ENCODE peak calls at places on chromosomes 13 and 19, in four cellular contexts. U is mucosa of descending colon, C is neural progenitor cell, O is fibroblast of lung. F is an unnamed sample.

GRCh38 chr13:82298110-82298509 is 1584.2 kb downstream of the SLITRK1 start:
- DNase-seq in U (no peak), C (no peak), O (no peak), F (no peak)

GRCh38 chr19:23071087-23071511 is 45.7 kb upstream of the ZNF730 start:
- DNase-seq in U (no peak), C (no peak), O (peak), F (no peak)

GRCh38 chr19:10817291-10818038 is 18.5 kb downstream of the TMED1 start:
- DNase-seq in U (peak), C (no peak), O (peak), F (peak)

GRCh38 chr13:27341616-27342015 is 71.0 kb downstream of the RASL11A start:
- DNase-seq in U (no peak), C (no peak), O (no peak), F (no peak)

GRCh38 chr19:5445667-5446066 is 9.6 kb upstream of the ZNRF4 start:
- DNase-seq in U (no peak), C (no peak), O (peak), F (no peak)

GRCh38 chr19:4414144-4414799 is 11.8 kb downstream of the CHAF1A start:
- DNase-seq in U (no peak), C (no peak), O (peak), F (no peak)

GRCh38 chr19:41595258-41595889 is 19.4 kb downstream of the CEACAM21 start:
- DNase-seq in U (peak), C (peak), O (peak), F (peak)

GRCh38 chr13:40069173-40070044 is 413.9 kb downstream of the COG6 start:
- DNase-seq in U (peak), C (peak), O (peak), F (peak)

GRCh38 chr19:49541914-49542313 is 14.1 kb downstream of the RCN3 start:
- DNase-seq in U (no peak), C (no peak), O (no peak), F (no peak)

GRCh38 chr13:40145139-40145538 is 489.7 kb downstream of the COG6 start:
- DNase-seq in U (no peak), C (no peak), O (no peak), F (no peak)

GRCh38 chr13:97258801-97259200 is 36.7 kb downstream of the MBNL2 start:
- DNase-seq in U (no peak), C (no peak), O (peak), F (no peak)

GRCh38 chr19:45981350-45981749 is 7.7 kb upstream of the NOVA2 start:
- DNase-seq in U (no peak), C (no peak), O (peak), F (no peak)

GRCh38 chr13:26525528-26525927 is 32.0 kb upstream of the WASF3 start:
- DNase-seq in U (no peak), C (no peak), O (no peak), F (no peak)

GRCh38 chr13:112391747-112392146 is 15.6 kb downstream of the SPACA7 start:
- DNase-seq in U (no peak), C (no peak), O (no peak), F (no peak)

GRCh38 chr19:8476524-8476923 is 25.9 kb downstream of the PRAM1 start:
- DNase-seq in U (no peak), C (no peak), O (no peak), F (no peak)

GRCh38 chr13:94033830-94034642 is 445.4 kb downstream of the DCT start:
- DNase-seq in U (no peak), C (no peak), O (peak), F (no peak)

GRCh38 chr19:29084266-29084665 is 128.7 kb downstream of the UQCRFS1 start:
- DNase-seq in U (no peak), C (peak), O (no peak), F (no peak)

GRCh38 chr13:52686381-52686780 is 33.7 kb downstream of the SUGT1 start:
- DNase-seq in U (no peak), C (no peak), O (peak), F (no peak)

GRCh38 chr13:51071493-51071892 is 39.6 kb downstream of the C13orf42 start:
- DNase-seq in U (no peak), C (no peak), O (no peak), F (no peak)

GRCh38 chr19:9431475-9431874 is 3.9 kb downstream of the ZNF266 start:
- DNase-seq in U (peak), C (peak), O (no peak), F (no peak)

GRCh38 chr13:106464076-106464475 is 71.4 kb downstream of the EFNB2 start:
- DNase-seq in U (no peak), C (no peak), O (peak), F (peak)

GRCh38 chr19:35816262-35816661 is 3.6 kb upstream of the PRODH2 start:
- DNase-seq in U (no peak), C (no peak), O (no peak), F (no peak)

GRCh38 chr19:35816846-35817245 is 4.2 kb upstream of the PRODH2 start:
- DNase-seq in U (no peak), C (no peak), O (no peak), F (no peak)

GRCh38 chr19:35813043-35813890 is 622 bp upstream of the PRODH2 start:
- DNase-seq in U (no peak), C (no peak), O (no peak), F (no peak)

GRCh38 chr19:35811317-35812219 is 1.1 kb downstream of the PRODH2 start:
- DNase-seq in U (no peak), C (no peak), O (no peak), F (no peak)

GRCh38 chr19:35812220-35813042 is at the start of gene PRODH2:
- DNase-seq in U (no peak), C (no peak), O (no peak), F (no peak)
- TF ChIP-seq CTCF in U (no peak), C (no peak), O (no peak), F (no peak)

GRCh38 chr19:16359964-16360363 is 35.3 kb downstream of the KLF2 start:
- DNase-seq in U (no peak), C (no peak), O (no peak), F (no peak)
- H3K4me3 ChIP-seq in U (no peak), C (no peak), O (no peak), F (no peak)

GRCh38 chr13:102847272-102848234 is 1.7 kb downstream of the ERCC5 start:
- DNase-seq in U (no peak), C (peak), O (peak), F (no peak)
- TF ChIP-seq CTCF in U (peak), C (peak), O (peak), F (peak)

GRCh38 chr13:75635101-75635620 is 969 bp upstream of the LMO7 start:
- DNase-seq in U (no peak), C (no peak), O (peak), F (no peak)
- H3K4me3 ChIP-seq in U (no peak), C (peak), O (peak), F (peak)

GRCh38 chr19:1839658-1840540 is 8.4 kb downstream of the REXO1 start:
- DNase-seq in U (peak), C (no peak), O (no peak), F (no peak)
- TF ChIP-seq CTCF in U (no peak), C (no peak), O (no peak), F (no peak)

DNA sequence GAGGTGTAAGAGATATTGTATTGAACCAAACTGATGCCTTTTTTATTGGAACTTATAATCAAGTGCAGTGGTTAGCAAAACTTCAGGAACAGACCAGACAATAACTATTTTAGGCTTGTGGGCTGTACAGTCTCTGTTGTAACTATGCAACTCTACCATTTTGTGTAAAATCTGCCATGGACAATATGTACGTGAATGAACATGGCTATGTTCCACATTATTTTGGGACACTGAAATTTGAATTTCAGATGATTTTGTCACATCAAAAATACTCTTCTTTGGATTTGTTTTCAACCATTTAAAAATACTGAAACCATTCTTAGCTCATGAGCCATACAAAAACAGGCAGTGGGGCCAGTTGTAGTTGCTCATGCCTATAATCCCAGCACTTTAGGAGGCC is 27.9 kb upstream of the PEG3 start:
- DNase-seq in U (no peak), C (no peak), O (no peak), F (no peak)
- H3K4me3 ChIP-seq in U (no peak), C (no peak), O (no peak), F (no peak)

DNA sequence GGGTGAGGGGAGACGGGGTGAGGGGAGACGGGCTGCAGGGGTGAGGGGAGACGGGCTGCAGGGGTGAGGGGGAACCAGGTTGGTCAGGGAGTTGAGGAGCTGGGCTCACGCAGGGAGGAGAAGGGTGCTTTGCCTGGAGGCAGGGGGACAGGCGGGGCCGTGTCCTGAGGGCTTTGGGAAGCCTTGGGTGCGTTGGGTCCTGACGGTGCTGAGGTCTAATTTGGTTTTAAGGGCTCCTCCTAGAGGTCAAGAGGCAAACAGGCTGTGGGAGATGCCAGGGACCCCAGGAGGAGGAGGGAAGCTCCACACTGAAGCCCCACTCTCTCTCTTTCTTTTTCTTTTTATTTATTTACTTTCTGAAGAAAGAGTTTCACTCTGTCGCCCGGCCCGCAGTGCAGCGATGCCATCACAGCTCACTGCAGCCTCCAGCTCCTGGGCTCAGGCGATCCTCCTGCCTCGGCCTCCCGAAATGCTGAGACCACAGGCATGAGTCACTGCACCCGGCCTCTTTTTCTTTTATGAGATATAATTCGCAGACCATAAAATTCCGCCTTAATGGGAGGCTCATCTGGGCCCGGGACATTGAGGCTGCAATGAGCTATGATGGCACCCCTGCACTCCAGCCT is 9.3 kb upstream of the MISP start:
- DNase-seq in U (no peak), C (peak), O (no peak), F (no peak)
- TF ChIP-seq CTCF in U (no peak), C (peak), O (no peak), F (peak)